ENCODE peak calls at places on chromosomes 16 and 17, in nine cellular contexts. One of them, this sample, is unnamed.
A peak's percentile ranks its signal among the peaks of the same experiment; 100 is the strongest.

GRCh38 chr16:9123871-9124270 is 32.4 kb downstream of the HAPSTR1 start:
- DNase-seq in hepatocyte: no peak
- DNase-seq in MM.1S: no peak
- DNase-seq in kidney: peak; percentile 89
- DNase-seq in neural progenitor cell: no peak
- DNase-seq in right cardiac atrium: peak; percentile 72
- DNase-seq in esophagus muscularis mucosa: no peak
- DNase-seq in H1: peak; percentile 33
- DNase-seq in mucosa of descending colon: peak; percentile 93
- DNase-seq in this sample: peak; percentile 85

GRCh38 chr16:57115504-57116182 is 23.3 kb downstream of the CPNE2 start:
- DNase-seq in hepatocyte: peak; percentile 37
- DNase-seq in MM.1S: no peak
- DNase-seq in kidney: peak; percentile 84
- DNase-seq in neural progenitor cell: peak; percentile 84
- DNase-seq in right cardiac atrium: peak; percentile 90
- DNase-seq in esophagus muscularis mucosa: no peak
- DNase-seq in H1: no peak
- DNase-seq in mucosa of descending colon: peak; percentile 50
- DNase-seq in this sample: no peak

GRCh38 chr16:559411-560207 is 585 bp upstream of the PRR35 start:
- DNase-seq in hepatocyte: no peak
- DNase-seq in MM.1S: no peak
- DNase-seq in kidney: no peak
- DNase-seq in neural progenitor cell: no peak
- DNase-seq in right cardiac atrium: no peak
- DNase-seq in esophagus muscularis mucosa: no peak
- DNase-seq in H1: no peak
- DNase-seq in mucosa of descending colon: no peak
- DNase-seq in this sample: no peak

GRCh38 chr17:36919407-36919968 is 17.8 kb upstream of the LHX1 start:
- DNase-seq in hepatocyte: no peak
- DNase-seq in MM.1S: no peak
- DNase-seq in kidney: no peak
- DNase-seq in neural progenitor cell: peak; percentile 45
- DNase-seq in right cardiac atrium: no peak
- DNase-seq in esophagus muscularis mucosa: no peak
- DNase-seq in H1: no peak
- DNase-seq in mucosa of descending colon: no peak
- DNase-seq in this sample: no peak

GRCh38 chr17:48542956-48543853 is 1.7 kb downstream of the HOXB2 start:
- DNase-seq in hepatocyte: peak; percentile 55
- DNase-seq in MM.1S: peak; percentile 45
- DNase-seq in kidney: no peak
- DNase-seq in neural progenitor cell: peak; percentile 79
- DNase-seq in right cardiac atrium: peak; percentile 75
- DNase-seq in esophagus muscularis mucosa: no peak
- DNase-seq in H1: peak; percentile 84
- DNase-seq in mucosa of descending colon: peak; percentile 47
- DNase-seq in this sample: no peak

GRCh38 chr17:34146440-34147043 is 108.5 kb upstream of the CCL2 start:
- DNase-seq in hepatocyte: peak; percentile 79
- DNase-seq in MM.1S: peak; percentile 74
- DNase-seq in kidney: no peak
- DNase-seq in neural progenitor cell: peak; percentile 77
- DNase-seq in right cardiac atrium: peak; percentile 61
- DNase-seq in esophagus muscularis mucosa: no peak
- DNase-seq in H1: peak; percentile 90
- DNase-seq in mucosa of descending colon: peak; percentile 81
- DNase-seq in this sample: peak; percentile 77

GRCh38 chr17:73984981-73985380 is 218.5 kb upstream of the RPL38 start:
- DNase-seq in hepatocyte: no peak
- DNase-seq in MM.1S: no peak
- DNase-seq in kidney: no peak
- DNase-seq in neural progenitor cell: no peak
- DNase-seq in right cardiac atrium: no peak
- DNase-seq in esophagus muscularis mucosa: no peak
- DNase-seq in H1: no peak
- DNase-seq in mucosa of descending colon: no peak
- DNase-seq in this sample: no peak

GRCh38 chr17:17054636-17055035 is 12.4 kb downstream of the MPRIP start:
- DNase-seq in hepatocyte: no peak
- DNase-seq in MM.1S: no peak
- DNase-seq in kidney: no peak
- DNase-seq in neural progenitor cell: no peak
- DNase-seq in right cardiac atrium: no peak
- DNase-seq in esophagus muscularis mucosa: no peak
- DNase-seq in H1: no peak
- DNase-seq in mucosa of descending colon: no peak
- DNase-seq in this sample: peak; percentile 16

GRCh38 chr17:49676276-49676868 is 1.5 kb downstream of the SPOP start:
- DNase-seq in hepatocyte: no peak
- DNase-seq in MM.1S: peak; percentile 92
- DNase-seq in kidney: no peak
- DNase-seq in neural progenitor cell: peak; percentile 60
- DNase-seq in right cardiac atrium: no peak
- DNase-seq in esophagus muscularis mucosa: no peak
- DNase-seq in H1: peak; percentile 22
- DNase-seq in mucosa of descending colon: no peak
- DNase-seq in this sample: no peak

GRCh38 chr17:78734841-78735641 is 47.0 kb downstream of the CYTH1 start:
- DNase-seq in hepatocyte: peak; percentile 65
- DNase-seq in MM.1S: peak; percentile 9
- DNase-seq in kidney: peak; percentile 78
- DNase-seq in neural progenitor cell: no peak
- DNase-seq in right cardiac atrium: no peak
- DNase-seq in esophagus muscularis mucosa: no peak
- DNase-seq in H1: no peak
- DNase-seq in mucosa of descending colon: peak; percentile 54
- DNase-seq in this sample: no peak

GRCh38 chr17:74334393-74335039 is 8.5 kb downstream of the KIF19 start:
- DNase-seq in hepatocyte: no peak
- DNase-seq in MM.1S: no peak
- DNase-seq in kidney: no peak
- DNase-seq in neural progenitor cell: no peak
- DNase-seq in right cardiac atrium: no peak
- DNase-seq in esophagus muscularis mucosa: no peak
- DNase-seq in H1: no peak
- DNase-seq in mucosa of descending colon: no peak
- DNase-seq in this sample: no peak

GRCh38 chr17:4642286-4642685 is 808 bp upstream of the ALOX15 start:
- DNase-seq in hepatocyte: no peak
- DNase-seq in MM.1S: no peak
- DNase-seq in kidney: no peak
- DNase-seq in neural progenitor cell: peak; percentile 52
- DNase-seq in right cardiac atrium: no peak
- DNase-seq in esophagus muscularis mucosa: no peak
- DNase-seq in H1: no peak
- DNase-seq in mucosa of descending colon: no peak
- DNase-seq in this sample: peak; percentile 18

GRCh38 chr17:37885136-37885535 is 39.1 kb upstream of the TBC1D3K start:
- DNase-seq in hepatocyte: no peak
- DNase-seq in MM.1S: no peak
- DNase-seq in kidney: no peak
- DNase-seq in neural progenitor cell: no peak
- DNase-seq in right cardiac atrium: no peak
- DNase-seq in esophagus muscularis mucosa: no peak
- DNase-seq in H1: no peak
- DNase-seq in mucosa of descending colon: no peak
- DNase-seq in this sample: no peak

GRCh38 chr17:55717898-55718735 is 4.5 kb downstream of the TMEM100 start:
- DNase-seq in hepatocyte: peak; percentile 88
- DNase-seq in MM.1S: peak; percentile 72
- DNase-seq in kidney: no peak
- DNase-seq in neural progenitor cell: peak; percentile 85
- DNase-seq in right cardiac atrium: peak; percentile 92
- DNase-seq in esophagus muscularis mucosa: no peak
- DNase-seq in H1: peak; percentile 88
- DNase-seq in mucosa of descending colon: peak; percentile 93
- DNase-seq in this sample: peak; percentile 69

GRCh38 chr17:31073411-31073810 is 21.4 kb upstream of the NF1 start:
- DNase-seq in hepatocyte: peak; percentile 19
- DNase-seq in MM.1S: no peak
- DNase-seq in kidney: no peak
- DNase-seq in neural progenitor cell: no peak
- DNase-seq in right cardiac atrium: no peak
- DNase-seq in esophagus muscularis mucosa: no peak
- DNase-seq in H1: no peak
- DNase-seq in mucosa of descending colon: peak; percentile 31
- DNase-seq in this sample: no peak

GRCh38 chr16:1082266-1082951 is 9.9 kb downstream of the SSTR5 start:
- DNase-seq in hepatocyte: peak; percentile 69
- DNase-seq in MM.1S: no peak
- DNase-seq in kidney: peak; percentile 94
- DNase-seq in neural progenitor cell: no peak
- DNase-seq in right cardiac atrium: no peak
- DNase-seq in esophagus muscularis mucosa: no peak
- DNase-seq in H1: no peak
- DNase-seq in mucosa of descending colon: no peak
- DNase-seq in this sample: no peak

GRCh38 chr16:67195676-67196075 is 3.3 kb upstream of the ELMO3 start:
- DNase-seq in hepatocyte: no peak
- DNase-seq in MM.1S: no peak
- DNase-seq in kidney: no peak
- DNase-seq in neural progenitor cell: no peak
- DNase-seq in right cardiac atrium: no peak
- DNase-seq in esophagus muscularis mucosa: no peak
- DNase-seq in H1: no peak
- DNase-seq in mucosa of descending colon: no peak
- DNase-seq in this sample: no peak
- H3K9me3 ChIP-seq in hepatocyte: no peaks in the 10 kb centered on the region
- H3K9me3 ChIP-seq in MM.1S: no peaks in the 10 kb centered on the region
- H3K9me3 ChIP-seq in kidney: no peaks in the 10 kb centered on the region
- H3K9me3 ChIP-seq in neural progenitor cell: no peaks in the 10 kb centered on the region
- H3K9me3 ChIP-seq in right cardiac atrium: no peaks in the 10 kb centered on the region
- H3K9me3 ChIP-seq in esophagus muscularis mucosa: no peaks in the 10 kb centered on the region
- H3K9me3 ChIP-seq in H1: no peaks in the 10 kb centered on the region
- H3K9me3 ChIP-seq in mucosa of descending colon: no peaks in the 10 kb centered on the region
- H3K9me3 ChIP-seq in this sample: no peaks in the 10 kb centered on the region

GRCh38 chr17:81419886-81420768 is 24.9 kb downstream of the BAHCC1 start:
- DNase-seq in hepatocyte: no peak
- DNase-seq in MM.1S: no peak
- DNase-seq in kidney: no peak
- DNase-seq in neural progenitor cell: no peak
- DNase-seq in right cardiac atrium: peak; percentile 83
- DNase-seq in esophagus muscularis mucosa: no peak
- DNase-seq in H1: no peak
- DNase-seq in mucosa of descending colon: peak; percentile 41
- DNase-seq in this sample: no peak
- H3K4me1 ChIP-seq in hepatocyte: peaks cover 43% of the 10 kb centered on the region
- H3K4me1 ChIP-seq in MM.1S: no peaks in the 10 kb centered on the region
- H3K4me1 ChIP-seq in kidney: peaks cover 29% of the 10 kb centered on the region
- H3K4me1 ChIP-seq in neural progenitor cell: peaks cover 21% of the 10 kb centered on the region
- H3K4me1 ChIP-seq in right cardiac atrium: peaks cover 16% of the 10 kb centered on the region
- H3K4me1 ChIP-seq in esophagus muscularis mucosa: peaks cover 88% of the 10 kb centered on the region
- H3K4me1 ChIP-seq in H1: peaks cover 16% of the 10 kb centered on the region
- H3K4me1 ChIP-seq in mucosa of descending colon: peaks cover 26% of the 10 kb centered on the region
- H3K4me1 ChIP-seq in this sample: peaks cover 60% of the 10 kb centered on the region

DNA sequence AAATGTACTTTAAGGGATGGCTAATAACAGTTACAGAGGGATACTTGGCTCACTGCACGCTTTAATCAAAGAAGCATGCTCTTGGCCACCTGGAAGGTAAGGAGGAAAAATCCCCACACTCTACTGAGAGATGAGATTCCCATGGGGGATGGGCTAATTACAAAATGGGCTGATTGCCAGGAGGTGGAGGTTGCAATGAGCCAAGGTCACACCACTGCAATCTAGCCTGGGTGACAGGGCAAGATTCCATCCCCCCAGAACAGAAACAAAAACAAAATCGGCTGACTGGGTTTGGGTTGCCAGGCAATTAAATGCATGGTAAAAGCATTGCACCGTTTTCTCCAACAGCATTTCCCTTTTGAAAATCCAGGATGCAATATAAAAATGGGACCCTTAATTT is 18.0 kb downstream of the N4BP1 start:
- DNase-seq in hepatocyte: no peak
- DNase-seq in MM.1S: no peak
- DNase-seq in kidney: no peak
- DNase-seq in neural progenitor cell: no peak
- DNase-seq in right cardiac atrium: no peak
- DNase-seq in esophagus muscularis mucosa: no peak
- DNase-seq in H1: no peak
- DNase-seq in mucosa of descending colon: no peak
- DNase-seq in this sample: no peak
- H3K9me3 ChIP-seq in hepatocyte: peaks cover 29% of the 10 kb centered on the region
- H3K9me3 ChIP-seq in MM.1S: no peaks in the 10 kb centered on the region
- H3K9me3 ChIP-seq in kidney: peaks cover 5% of the 10 kb centered on the region
- H3K9me3 ChIP-seq in neural progenitor cell: peaks cover 39% of the 10 kb centered on the region
- H3K9me3 ChIP-seq in right cardiac atrium: no peaks in the 10 kb centered on the region
- H3K9me3 ChIP-seq in esophagus muscularis mucosa: no peaks in the 10 kb centered on the region
- H3K9me3 ChIP-seq in H1: peaks cover 35% of the 10 kb centered on the region
- H3K9me3 ChIP-seq in mucosa of descending colon: peaks cover 19% of the 10 kb centered on the region
- H3K9me3 ChIP-seq in this sample: no peaks in the 10 kb centered on the region

GRCh38 chr16:89384282-89384681 is 106.1 kb downstream of the ANKRD11 start:
- DNase-seq in hepatocyte: no peak
- DNase-seq in MM.1S: no peak
- DNase-seq in kidney: no peak
- DNase-seq in neural progenitor cell: no peak
- DNase-seq in right cardiac atrium: no peak
- DNase-seq in esophagus muscularis mucosa: no peak
- DNase-seq in H1: no peak
- DNase-seq in mucosa of descending colon: no peak
- DNase-seq in this sample: no peak

GRCh38 chr16:89386337-89386736 is 104.0 kb downstream of the ANKRD11 start:
- DNase-seq in hepatocyte: no peak
- DNase-seq in MM.1S: no peak
- DNase-seq in kidney: peak; percentile 35
- DNase-seq in neural progenitor cell: no peak
- DNase-seq in right cardiac atrium: no peak
- DNase-seq in esophagus muscularis mucosa: no peak
- DNase-seq in H1: no peak
- DNase-seq in mucosa of descending colon: no peak
- DNase-seq in this sample: no peak

GRCh38 chr16:89388536-89388935 is 101.8 kb downstream of the ANKRD11 start:
- DNase-seq in hepatocyte: no peak
- DNase-seq in MM.1S: no peak
- DNase-seq in kidney: peak; percentile 43
- DNase-seq in neural progenitor cell: no peak
- DNase-seq in right cardiac atrium: no peak
- DNase-seq in esophagus muscularis mucosa: no peak
- DNase-seq in H1: no peak
- DNase-seq in mucosa of descending colon: no peak
- DNase-seq in this sample: no peak

GRCh38 chr16:89385712-89386111 is 104.6 kb downstream of the ANKRD11 start:
- DNase-seq in hepatocyte: no peak
- DNase-seq in MM.1S: no peak
- DNase-seq in kidney: peak; percentile 51
- DNase-seq in neural progenitor cell: no peak
- DNase-seq in right cardiac atrium: peak; percentile 41
- DNase-seq in esophagus muscularis mucosa: no peak
- DNase-seq in H1: no peak
- DNase-seq in mucosa of descending colon: no peak
- DNase-seq in this sample: no peak

DNA sequence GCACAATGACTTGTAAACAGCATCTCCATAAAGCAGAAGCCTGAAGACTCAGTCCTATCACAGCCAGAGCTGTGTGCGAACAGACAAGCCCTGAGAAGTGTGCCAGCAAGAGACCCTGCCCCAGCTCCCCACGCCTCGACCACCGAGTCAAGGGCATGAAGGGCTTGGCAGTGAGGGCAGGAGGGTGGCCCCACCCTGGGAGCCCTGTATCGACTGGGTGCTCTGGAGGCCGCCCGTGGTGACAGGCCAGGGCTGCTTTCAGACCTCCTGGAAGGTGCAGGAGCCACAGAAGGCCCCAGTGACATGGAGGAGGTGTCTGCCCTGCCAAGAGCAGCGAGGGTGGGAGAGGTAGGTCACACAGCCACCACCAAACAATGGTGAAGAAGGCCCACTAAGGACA is 103.6 kb downstream of the ANKRD11 start:
- DNase-seq in hepatocyte: no peak
- DNase-seq in MM.1S: no peak
- DNase-seq in kidney: peak; percentile 57
- DNase-seq in neural progenitor cell: no peak
- DNase-seq in right cardiac atrium: no peak
- DNase-seq in esophagus muscularis mucosa: no peak
- DNase-seq in H1: no peak
- DNase-seq in mucosa of descending colon: no peak
- DNase-seq in this sample: no peak
- H3K4me1 ChIP-seq in hepatocyte: peaks cover 25% of the 10 kb centered on the region
- H3K4me1 ChIP-seq in MM.1S: no peaks in the 10 kb centered on the region
- H3K4me1 ChIP-seq in kidney: peaks cover 20% of the 10 kb centered on the region
- H3K4me1 ChIP-seq in neural progenitor cell: peaks cover 13% of the 10 kb centered on the region
- H3K4me1 ChIP-seq in right cardiac atrium: peaks cover 25% of the 10 kb centered on the region
- H3K4me1 ChIP-seq in esophagus muscularis mucosa: peaks cover 75% of the 10 kb centered on the region
- H3K4me1 ChIP-seq in H1: peaks cover 19% of the 10 kb centered on the region
- H3K4me1 ChIP-seq in mucosa of descending colon: peaks cover 32% of the 10 kb centered on the region
- H3K4me1 ChIP-seq in this sample: peaks cover 30% of the 10 kb centered on the region

This sample was measured in upper lobe of right lung.